ENCODE peak calls at places on chromosomes 11 and 22, in five cellular contexts. F is MCF 10A; G is CD8-positive, alpha-beta T cell; D is GM12865; C is fibroblast of lung. Z is an unnamed sample.

GRCh38 chr22:20392983-20393704 is 807 bp upstream of the ZNF74 start:
- DNase-seq in F (no peak), G (no peak), D (no peak), C (no peak), Z (no peak)

GRCh38 chr11:117497206-117497951 is 169.7 kb downstream of the CEP164 start:
- DNase-seq in F (no peak), G (no peak), D (no peak), C (no peak), Z (no peak)

GRCh38 chr11:91394073-91394717 is 830.4 kb upstream of the FAT3 start:
- DNase-seq in F (no peak), G (no peak), D (no peak), C (no peak), Z (no peak)

GRCh38 chr11:76767659-76768058 is 15.5 kb upstream of the TSKU start:
- DNase-seq in F (no peak), G (no peak), D (no peak), C (no peak), Z (no peak)

GRCh38 chr11:118434123-118434552 is 2.2 kb upstream of the KMT2A start:
- DNase-seq in F (no peak), G (no peak), D (peak; percentile 72), C (peak; percentile 60), Z (no peak)

GRCh38 chr11:38988908-38989307 is 2390.9 kb upstream of the RAG2 start:
- DNase-seq in F (no peak), G (no peak), D (no peak), C (no peak), Z (no peak)

GRCh38 chr22:37636186-37636948 is 3.1 kb upstream of the SH3BP1 start:
- DNase-seq in F (no peak), G (no peak), D (peak; percentile 57), C (peak; percentile 91), Z (no peak)

GRCh38 chr11:2559527-2560311 is 114.9 kb downstream of the KCNQ1 start:
- DNase-seq in F (no peak), G (no peak), D (no peak), C (no peak), Z (no peak)

GRCh38 chr11:93291146-93291545 is 39.4 kb upstream of the DEUP1 start:
- DNase-seq in F (no peak), G (no peak), D (no peak), C (no peak), Z (no peak)

GRCh38 chr11:61477734-61478148 is 30.8 kb upstream of the LRRC10B start:
- DNase-seq in F (peak; percentile 27), G (peak; percentile 59), D (peak; percentile 41), C (no peak), Z (no peak)

GRCh38 chr22:36162127-36163034 is 1.8 kb upstream of the APOL3 start:
- DNase-seq in F (no peak), G (peak; percentile 40), D (peak; percentile 76), C (peak; percentile 22), Z (no peak)

GRCh38 chr11:119643878-119644225 is 85.1 kb downstream of the NECTIN1 start:
- DNase-seq in F (no peak), G (no peak), D (no peak), C (no peak), Z (no peak)

GRCh38 chr11:72778535-72779494 is 15.0 kb downstream of the STARD10 start:
- DNase-seq in F (no peak), G (no peak), D (no peak), C (no peak), Z (no peak)

GRCh38 chr22:27474711-27475547 is 326.6 kb downstream of the MN1 start:
- DNase-seq in F (peak; percentile 98), G (no peak), D (no peak), C (peak; percentile 98), Z (no peak)

GRCh38 chr11:126544311-126545056 is 189.0 kb downstream of the ST3GAL4 start:
- DNase-seq in F (peak; percentile 13), G (no peak), D (no peak), C (peak; percentile 72), Z (no peak)

GRCh38 chr11:28393348-28393747 is 285.2 kb downstream of the METTL15 start:
- DNase-seq in F (no peak), G (no peak), D (no peak), C (no peak), Z (no peak)

GRCh38 chr11:2250041-2250440 is 20.3 kb downstream of the ASCL2 start:
- DNase-seq in F (no peak), G (no peak), D (no peak), C (no peak), Z (no peak)

GRCh38 chr22:22713416-22713815 is 69.0 kb downstream of the GGTLC2 start:
- DNase-seq in F (no peak), G (no peak), D (no peak), C (no peak), Z (no peak)

GRCh38 chr11:8839957-8840945 is 70.7 kb upstream of the AKIP1 start:
- DNase-seq in F (no peak), G (no peak), D (no peak), C (peak; percentile 71), Z (peak; percentile 23)

GRCh38 chr11:79331251-79331901 is 109.5 kb downstream of the TENM4 start:
- DNase-seq in F (no peak), G (no peak), D (no peak), C (no peak), Z (no peak)

GRCh38 chr11:102453286-102453797 is 777 bp upstream of the TMEM123 start:
- DNase-seq in F (peak; percentile 37), G (no peak), D (no peak), C (no peak), Z (no peak)

GRCh38 chr11:115333106-115333505 is 171.1 kb downstream of the CADM1 start:
- DNase-seq in F (peak; percentile 6), G (no peak), D (no peak), C (peak; percentile 84), Z (no peak)

GRCh38 chr11:66950113-66950535 is 8.1 kb downstream of the PC start:
- DNase-seq in F (peak; percentile 67), G (no peak), D (peak; percentile 13), C (peak; percentile 79), Z (no peak)

GRCh38 chr11:110522456-110522855 is 92.7 kb downstream of the FDX1 start:
- DNase-seq in F (no peak), G (no peak), D (no peak), C (peak; percentile 14), Z (no peak)

DNA sequence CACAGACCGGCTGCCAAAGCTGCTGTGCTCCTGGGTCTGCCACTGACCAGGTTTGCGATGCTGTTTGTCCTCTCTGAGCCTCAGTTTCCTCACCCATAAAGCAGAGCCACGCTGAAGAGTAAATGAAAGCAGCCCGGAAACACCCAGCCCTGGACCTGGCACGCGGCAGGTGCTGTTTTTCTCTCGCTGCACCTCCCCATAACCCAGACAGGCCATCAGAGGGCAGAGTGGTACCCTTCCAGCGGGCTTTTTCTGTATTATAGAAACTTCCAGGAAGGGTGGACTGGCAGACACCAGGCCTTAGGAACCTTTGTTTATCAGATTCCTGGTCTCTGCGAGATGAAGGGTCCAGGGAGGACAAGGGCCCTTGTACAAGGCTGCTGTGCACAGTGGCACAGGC is 17.9 kb upstream of the FGF19 start:
- DNase-seq in F (peak; percentile 19), G (no peak), D (no peak), C (no peak), Z (no peak)
- TF ChIP-seq CTCF in F (peak; percentile 31), G (no peak), D (no peak), C (no peak), Z (no peak)

GRCh38 chr11:31240340-31240904 is 129.1 kb downstream of the DCDC1 start:
- DNase-seq in F (peak; percentile 67), G (peak; percentile 11), D (peak; percentile 47), C (peak; percentile 47), Z (no peak)
- TF ChIP-seq CTCF in F (peak; percentile 71), G (peak; percentile 58), D (peak; percentile 52), C (peak; percentile 53), Z (peak; percentile 35)

GRCh38 chr11:59102259-59102765 is 4.7 kb upstream of the FAM111B start:
- DNase-seq in F (peak; percentile 48), G (peak; percentile 47), D (peak; percentile 96), C (peak; percentile 23), Z (no peak)

DNA sequence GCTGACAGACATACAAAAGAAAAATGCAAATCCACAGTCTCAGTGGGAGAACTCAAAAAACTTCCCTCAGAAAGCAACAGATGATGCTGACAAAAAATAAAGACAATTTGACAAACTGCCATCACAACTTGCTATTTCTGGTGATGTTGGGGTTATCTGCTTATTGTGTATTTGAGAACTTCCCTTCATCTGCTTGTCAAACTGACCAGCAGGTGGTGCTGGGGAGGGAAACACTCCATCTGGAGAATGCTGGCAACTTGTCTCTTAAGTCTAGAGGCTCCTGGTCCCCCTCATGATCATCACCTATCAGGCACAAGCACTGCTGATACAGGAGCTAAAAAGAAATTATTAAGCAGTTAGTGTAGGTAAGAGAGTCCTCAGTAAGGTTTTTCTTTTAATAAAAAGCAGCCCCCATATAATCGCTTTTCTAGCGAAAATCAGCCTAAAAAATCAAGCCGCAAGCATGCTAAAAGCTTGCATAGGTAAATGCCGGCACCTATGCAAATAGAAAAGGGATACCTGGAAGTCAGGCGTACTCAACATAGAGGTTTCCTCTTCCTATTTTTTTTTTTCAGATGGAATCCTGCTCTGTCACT is 9.8 kb upstream of the FAM111B start:
- DNase-seq in F (peak; percentile 72), G (peak; percentile 68), D (peak; percentile 81), C (peak; percentile 42), Z (peak; percentile 29)
- TF ChIP-seq CTCF in F (peak; percentile 71), G (peak; percentile 72), D (peak; percentile 63), C (peak; percentile 74), Z (peak; percentile 78)

GRCh38 chr22:38826386-38826785 is 17.4 kb downstream of the NPTXR start:
- DNase-seq in F (no peak), G (no peak), D (no peak), C (no peak), Z (no peak)

GRCh38 chr22:38826801-38827200 is 17.0 kb downstream of the NPTXR start:
- DNase-seq in F (no peak), G (no peak), D (no peak), C (no peak), Z (no peak)

GRCh38 chr22:38823076-38823475 is 20.8 kb downstream of the NPTXR start:
- DNase-seq in F (no peak), G (no peak), D (no peak), C (no peak), Z (no peak)

GRCh38 chr22:38823637-38824036 is 20.2 kb downstream of the NPTXR start:
- DNase-seq in F (no peak), G (no peak), D (no peak), C (no peak), Z (no peak)

GRCh38 chr22:38824587-38824986 is 19.2 kb downstream of the NPTXR start:
- DNase-seq in F (peak; percentile 86), G (peak; percentile 37), D (peak; percentile 66), C (peak; percentile 62), Z (peak; percentile 28)
- TF ChIP-seq CTCF in F (peak; percentile 34), G (no peak), D (peak; percentile 22), C (peak; percentile 35), Z (peak; percentile 46)

DNA sequence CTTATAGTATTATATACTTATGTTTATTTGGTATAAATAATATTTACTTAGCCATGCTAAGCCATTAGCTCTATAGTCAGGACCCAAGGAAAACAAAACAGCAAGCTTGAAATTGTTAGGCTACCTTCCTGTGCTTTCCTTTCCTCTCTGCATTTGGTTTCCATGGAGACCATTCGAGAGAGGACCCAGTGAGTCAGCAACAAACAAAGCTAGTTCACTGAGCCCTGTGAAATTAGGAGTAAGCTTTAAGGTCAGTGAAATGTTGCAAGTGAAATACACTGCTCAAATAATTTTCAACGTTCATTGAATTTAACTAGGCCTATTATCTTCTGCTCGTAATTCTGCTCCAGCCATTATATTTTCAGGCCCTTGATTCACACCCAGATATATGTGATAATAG is 9.1 kb upstream of the OR10D3 start:
- DNase-seq in F (peak; percentile 82), G (no peak), D (no peak), C (peak; percentile 76), Z (peak; percentile 53)
- TF ChIP-seq CTCF in F (no peak), G (no peak), D (no peak), C (no peak), Z (no peak)

Z was measured in AG09319.